ENCODE peak calls at places on chromosomes 13 and 19, in four cellular contexts. O, T, D and E are unnamed samples.

GRCh38 chr19:42477933-42478332 is 35.2 kb upstream of the CXCL17 start:
- DNase-seq in O (no peak), T (no peak), D (no peak), E (no peak)

GRCh38 chr13:34863360-34864135 is 78.5 kb upstream of the NBEA start:
- DNase-seq in O (no peak), T (no peak), D (peak), E (no peak)

GRCh38 chr13:105502193-105502592 is 1033.3 kb downstream of the EFNB2 start:
- DNase-seq in O (no peak), D (no peak), T (no peak), E (no peak)

GRCh38 chr19:11482384-11483050 is 1.7 kb upstream of the ELAVL3 start:
- DNase-seq in D (peak), T (peak), O (peak), E (peak)

GRCh38 chr13:102642475-102642874 is 45.7 kb downstream of the TPP2 start:
- DNase-seq in D (peak), T (no peak), O (no peak), E (no peak)

GRCh38 chr13:76164290-76164689 is 528.2 kb downstream of the LMO7 start:
- DNase-seq in D (no peak), O (no peak), T (no peak), E (no peak)

GRCh38 chr19:17469092-17469370 is 1.3 kb upstream of the SLC27A1 start:
- DNase-seq in T (no peak), O (no peak), D (peak), E (no peak)

GRCh38 chr19:6060600-6061391 is 49.5 kb downstream of the RFX2 start:
- DNase-seq in T (no peak), D (no peak), O (peak), E (peak)

GRCh38 chr13:60282708-60283107 is 114.3 kb upstream of the TDRD3 start:
- DNase-seq in D (no peak), O (no peak), T (no peak), E (no peak)

GRCh38 chr13:113822956-113823744 is 40.7 kb downstream of the GAS6 start:
- DNase-seq in T (no peak), O (no peak), D (no peak), E (no peak)

GRCh38 chr13:111319998-111320911 is at the start of gene TEX29:
- DNase-seq in O (no peak), D (no peak), T (no peak), E (peak)

GRCh38 chr13:57629821-57630235 is 1.7 kb upstream of the PCDH17 start:
- DNase-seq in O (peak), D (peak), T (no peak), E (peak)

GRCh38 chr19:47231215-47232054 is 436 bp upstream of the BBC3 start:
- DNase-seq in O (peak), D (peak), T (peak), E (peak)

GRCh38 chr19:35731779-35732405 is 10.4 kb downstream of the IGFLR1 start:
- DNase-seq in T (no peak), O (no peak), D (no peak), E (no peak)

GRCh38 chr13:50912851-50913250 is 3.3 kb downstream of the RNASEH2B start:
- DNase-seq in T (no peak), O (no peak), D (no peak), E (no peak)

GRCh38 chr13:22944378-22944777 is 236.4 kb upstream of the SGCG start:
- DNase-seq in O (no peak), T (no peak), D (no peak), E (no peak)

GRCh38 chr13:79662882-79663281 is 181.9 kb downstream of the NDFIP2 start:
- DNase-seq in O (no peak), D (peak), T (no peak), E (no peak)

GRCh38 chr13:102089177-102089576 is 312.7 kb downstream of the FGF14 start:
- DNase-seq in O (no peak), D (peak), T (no peak), E (no peak)

GRCh38 chr13:40283666-40284065 is 382.8 kb downstream of the FOXO1 start:
- DNase-seq in T (no peak), O (no peak), D (no peak), E (no peak)

GRCh38 chr19:43527860-43528622 is 1.0 kb upstream of the ETHE1 start:
- DNase-seq in D (no peak), T (no peak), O (no peak), E (no peak)

GRCh38 chr13:34349091-34349722 is 531.3 kb downstream of the RFC3 start:
- DNase-seq in O (no peak), T (no peak), D (no peak), E (no peak)

GRCh38 chr13:102395939-102396338 is 5.9 kb downstream of the FGF14 start:
- DNase-seq in D (no peak), T (no peak), O (no peak), E (no peak)